ENCODE peak calls at places on chromosomes 4 and X, in five cellular contexts. Y is A549, F is HepG2, W is SK-N-SH, B is K562. N is an unnamed sample.

GRCh38 chrX:120536056-120536455 is 24.7 kb downstream of the CUL4B start:
- DNase-seq in Y (no peak), F (no peak), W (no peak), B (no peak), N (no peak)

GRCh38 chrX:44012484-44013096 is 39.4 kb upstream of the NDP start:
- DNase-seq in Y (peak; percentile 77), F (no peak), W (no peak), B (no peak), N (peak; percentile 41)

GRCh38 chr4:48660347-48660746 is 119.7 kb downstream of the FRYL start:
- DNase-seq in Y (no peak), F (no peak), W (no peak), B (no peak), N (no peak)

GRCh38 chrX:30493348-30493747 is 84.2 kb downstream of the TASL start:
- DNase-seq in Y (no peak), F (no peak), W (no peak), B (no peak), N (no peak)

GRCh38 chr4:1233641-1234277 is 15.2 kb downstream of the CTBP1 start:
- DNase-seq in Y (no peak), F (no peak), W (peak; percentile 81), B (no peak), N (peak; percentile 34)

GRCh38 chr4:185925910-185926360 is 113.9 kb upstream of the SORBS2 start:
- DNase-seq in Y (no peak), F (no peak), W (no peak), B (no peak), N (no peak)

GRCh38 chr4:57137261-57137660 is 27.1 kb upstream of the IGFBP7 start:
- DNase-seq in Y (no peak), F (no peak), W (no peak), B (no peak), N (no peak)

GRCh38 chr4:186627226-186627865 is 72.0 kb upstream of the MTNR1A start:
- DNase-seq in Y (peak; percentile 16), F (no peak), W (no peak), B (no peak), N (peak; percentile 52)

GRCh38 chr4:151022586-151022985 is 7.5 kb upstream of the LRBA start:
- DNase-seq in Y (no peak), F (no peak), W (no peak), B (no peak), N (no peak)

GRCh38 chr4:23279377-23279988 is 586.7 kb downstream of the GBA3 start:
- DNase-seq in Y (no peak), F (no peak), W (no peak), B (no peak), N (no peak)

GRCh38 chr4:73718375-73719373 is 21.7 kb upstream of the CXCL8 start:
- DNase-seq in Y (no peak), F (no peak), W (no peak), B (no peak), N (no peak)

GRCh38 chr4:155609455-155610059 is 57.1 kb upstream of the GUCY1A1 start:
- DNase-seq in Y (no peak), F (no peak), W (no peak), B (no peak), N (peak; percentile 41)

GRCh38 chr4:122003335-122003734 is 51.5 kb upstream of the TRPC3 start:
- DNase-seq in Y (peak; percentile 65), F (peak; percentile 64), W (peak; percentile 60), B (peak; percentile 84), N (no peak)

GRCh38 chr4:155745984-155746383 is 12.8 kb upstream of the GUCY1B1 start:
- DNase-seq in Y (no peak), F (no peak), W (no peak), B (no peak), N (peak; percentile 82)

GRCh38 chr4:165096776-165097175 is 15.9 kb downstream of the TMEM192 start:
- DNase-seq in Y (peak; percentile 14), F (peak; percentile 8), W (peak; percentile 32), B (no peak), N (peak; percentile 44)

GRCh38 chr4:85720736-85721135 is 245.8 kb downstream of the ARHGAP24 start:
- DNase-seq in Y (peak; percentile 79), F (peak; percentile 7), W (no peak), B (no peak), N (peak; percentile 23)

GRCh38 chr4:95545526-95545925 is 3.2 kb downstream of the UNC5C start:
- DNase-seq in Y (no peak), F (no peak), W (no peak), B (no peak), N (no peak)

GRCh38 chr4:168759959-168760527 is 250.0 kb downstream of the CBR4 start:
- DNase-seq in Y (no peak), F (no peak), W (no peak), B (no peak), N (no peak)

GRCh38 chrX:97295954-97296353 is 412.2 kb downstream of the RPA4 start:
- DNase-seq in Y (no peak), F (no peak), W (no peak), B (no peak), N (no peak)
- TF ChIP-seq SMC3 in Y (no peak), F (no peak), W (no peak), B (no peak), N (no peak)

GRCh38 chr4:72076562-72076961 is 44.8 kb downstream of the NPFFR2 start:
- DNase-seq in Y (no peak), F (no peak), W (no peak), B (no peak), N (no peak)
- TF ChIP-seq SMC3 in Y (no peak), F (no peak), W (no peak), B (no peak), N (no peak)

DNA sequence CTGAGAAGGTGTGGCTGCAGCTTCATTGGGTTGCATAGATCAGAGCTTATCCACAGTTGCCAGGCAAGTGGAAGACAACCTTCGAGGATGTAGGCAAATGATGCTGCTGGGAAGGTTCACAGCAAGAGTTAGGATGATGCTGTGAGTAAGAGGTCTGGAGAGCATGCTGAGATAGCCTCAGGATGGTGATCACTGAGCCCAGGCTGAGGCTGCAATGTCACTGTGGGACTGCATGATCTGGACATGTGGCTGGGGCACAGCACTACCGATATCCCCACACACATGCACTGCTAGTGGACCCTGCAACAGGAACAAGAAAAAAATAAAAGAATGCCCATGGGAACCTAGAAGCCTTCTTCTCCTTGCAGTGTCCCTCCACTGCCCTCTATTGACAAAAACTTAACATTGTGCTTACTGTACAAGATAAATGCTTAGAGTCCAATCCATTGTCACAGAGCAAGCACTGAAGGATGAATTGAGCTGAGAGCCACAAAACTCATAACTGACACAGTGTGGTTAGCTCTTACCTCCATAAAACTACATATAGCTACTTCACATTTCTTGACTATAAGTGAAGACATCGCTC is 105.6 kb downstream of the CNKSR2 start:
- DNase-seq in Y (peak; percentile 67), F (peak; percentile 48), W (peak; percentile 33), B (no peak), N (peak; percentile 54)
- TF ChIP-seq SMC3 in Y (peak; percentile 66), F (peak; percentile 5), W (peak; percentile 46), B (no peak), N (peak; percentile 45)

GRCh38 chrX:32966956-32967355 is 244.4 kb downstream of the DMD start:
- DNase-seq in Y (no peak), F (no peak), W (no peak), B (no peak), N (no peak)
- TF ChIP-seq SMC3 in Y (no peak), F (no peak), W (no peak), B (no peak), N (no peak)

GRCh38 chrX:129981752-129982299 is 609 bp upstream of the BCORL1 start:
- DNase-seq in Y (no peak), F (no peak), W (peak; percentile 50), B (peak; percentile 70), N (no peak)

GRCh38 chrX:129982300-129983246 is at the start of gene BCORL1:
- DNase-seq in Y (peak; percentile 94), F (peak; percentile 75), W (peak; percentile 98), B (peak; percentile 87), N (peak; percentile 89)

GRCh38 chrX:129984196-129984962 is 1.9 kb downstream of the BCORL1 start:
- DNase-seq in Y (peak; percentile 23), F (no peak), W (peak; percentile 86), B (peak; percentile 75), N (no peak)

GRCh38 chrX:129981207-129981553 is 1.3 kb upstream of the BCORL1 start:
- DNase-seq in Y (no peak), F (no peak), W (no peak), B (no peak), N (no peak)

GRCh38 chrX:129983575-129984131 is 1.2 kb downstream of the BCORL1 start:
- DNase-seq in Y (no peak), F (no peak), W (peak; percentile 80), B (peak; percentile 38), N (no peak)
- TF ChIP-seq SMC3 in Y (no peak), F (no peak), W (no peak), B (no peak), N (no peak)

GRCh38 chr4:142715727-142716126 is 130.4 kb downstream of the INPP4B start:
- DNase-seq in Y (no peak), F (no peak), W (no peak), B (no peak), N (no peak)

GRCh38 chr4:142718981-142719380 is 127.1 kb downstream of the INPP4B start:
- DNase-seq in Y (no peak), F (no peak), W (no peak), B (no peak), N (no peak)

GRCh38 chr4:142721187-142721586 is 124.9 kb downstream of the INPP4B start:
- DNase-seq in Y (no peak), F (no peak), W (no peak), B (no peak), N (peak; percentile 10)

DNA sequence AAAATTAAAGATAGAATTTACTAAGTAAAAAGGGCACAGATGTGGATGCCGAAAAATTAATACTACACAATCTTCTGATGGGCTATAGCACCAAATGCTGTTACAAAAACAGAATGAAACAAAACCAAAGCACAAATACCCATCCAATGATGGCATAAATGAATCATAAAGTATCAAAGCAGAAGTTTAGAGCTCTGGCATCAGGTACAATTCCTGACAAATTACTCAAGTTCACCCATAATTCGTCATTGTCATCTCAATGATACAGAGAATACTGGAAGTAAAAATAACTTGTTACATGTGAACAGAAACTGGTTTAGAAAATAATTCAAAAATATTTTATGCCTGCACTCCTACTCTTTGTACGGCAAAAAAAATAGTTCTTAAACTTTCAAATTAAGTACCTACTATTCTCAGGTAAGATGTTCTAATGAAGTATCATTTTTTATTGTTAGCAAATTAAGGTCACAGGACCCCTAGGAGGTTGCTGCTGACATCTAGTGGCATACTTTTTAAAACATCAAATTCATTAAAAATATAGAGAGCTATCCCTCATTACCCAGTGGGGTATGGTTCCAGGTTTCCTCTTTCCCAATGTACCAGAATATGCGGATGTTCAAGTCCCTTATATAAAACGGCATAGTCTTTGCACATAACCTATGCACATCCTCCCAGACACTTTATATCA is 126.1 kb downstream of the INPP4B start:
- DNase-seq in Y (peak; percentile 29), F (no peak), W (peak; percentile 45), B (no peak), N (peak; percentile 21)
- TF ChIP-seq SMC3 in Y (peak; percentile 78), F (no peak), W (peak; percentile 65), B (no peak), N (peak; percentile 64)

DNA sequence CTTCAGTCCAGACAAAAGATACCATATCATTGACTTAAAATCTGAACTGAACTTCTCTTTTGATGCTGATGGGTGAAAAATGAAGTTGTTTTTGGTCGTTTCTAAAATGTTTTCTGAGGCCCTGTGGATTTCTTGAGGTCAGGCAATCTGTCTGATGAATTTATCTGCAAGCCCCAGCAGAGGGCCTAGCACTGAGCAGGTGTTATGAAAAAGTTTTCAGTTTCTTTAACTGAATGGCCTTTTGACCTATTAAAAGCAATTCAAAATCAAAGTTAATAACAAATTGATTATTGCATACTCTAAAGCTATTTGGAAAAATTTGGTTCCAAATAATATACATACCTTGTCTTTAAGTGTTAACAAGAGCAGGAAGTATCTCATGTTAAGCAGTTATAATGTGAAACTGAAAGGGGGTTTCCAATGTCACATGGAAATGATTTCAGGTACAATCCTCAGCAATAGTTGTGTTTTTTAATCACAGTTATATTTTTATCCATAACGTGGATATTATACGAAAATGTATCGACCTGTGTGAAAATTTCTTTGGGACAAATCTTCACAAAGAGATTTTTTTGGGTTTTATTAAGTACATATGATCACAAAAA is 285.0 kb downstream of the SPANXN1 start:
- DNase-seq in Y (no peak), F (no peak), W (no peak), B (no peak), N (no peak)
- TF ChIP-seq SMC3 in Y (no peak), F (no peak), W (no peak), B (no peak), N (no peak)